ENCODE peak calls at places on chromosomes 13 and 19, in six cellular contexts. L, M, U, W, J and F are unnamed samples.

GRCh38 chr19:46718157-46718933 is 1.4 kb upstream of the PRKD2 start:
- DNase-seq in L (peak), M (no peak), U (no peak), W (no peak), J (no peak), F (peak)

GRCh38 chr19:11152318-11153062 is 3.1 kb downstream of the SPC24 start:
- DNase-seq in L (peak), M (no peak), U (peak), W (no peak), J (no peak), F (no peak)

GRCh38 chr13:32086791-32087441 is 55.3 kb downstream of the FRY start:
- DNase-seq in L (no peak), M (no peak), U (no peak), W (no peak), J (no peak), F (no peak)

GRCh38 chr13:94303644-94304174 is 175.8 kb downstream of the DCT start:
- DNase-seq in L (no peak), M (no peak), U (no peak), W (no peak), J (peak), F (no peak)

GRCh38 chr13:51113969-51114368 is 2.9 kb upstream of the C13orf42 start:
- DNase-seq in L (no peak), M (no peak), U (no peak), W (no peak), J (no peak), F (no peak)

GRCh38 chr13:75935805-75936204 is 299.7 kb downstream of the LMO7 start:
- DNase-seq in L (no peak), M (no peak), U (no peak), W (no peak), J (no peak), F (no peak)

GRCh38 chr19:13861714-13862531 is 15.0 kb upstream of the NANOS3 start:
- DNase-seq in L (peak), M (peak), U (peak), W (peak), J (peak), F (peak)

GRCh38 chr13:43838909-43839308 is 40.6 kb downstream of the CCDC122 start:
- DNase-seq in L (no peak), M (no peak), U (peak), W (no peak), J (no peak), F (no peak)

GRCh38 chr13:48241651-48242050 is 8.6 kb downstream of the ITM2B start:
- DNase-seq in L (no peak), M (no peak), U (no peak), W (no peak), J (no peak), F (no peak)

GRCh38 chr19:47723573-47723923 is 10.3 kb downstream of the EHD2 start:
- DNase-seq in L (peak), M (no peak), U (peak), W (no peak), J (peak), F (no peak)

GRCh38 chr19:5343848-5344247 is 3.2 kb upstream of the PTPRS start:
- DNase-seq in L (no peak), M (no peak), U (peak), W (no peak), J (peak), F (no peak)

GRCh38 chr13:31240921-31241320 is 41.1 kb downstream of the B3GLCT start:
- DNase-seq in L (no peak), M (no peak), U (no peak), W (no peak), J (no peak), F (no peak)

GRCh38 chr13:97621025-97621424 is 187.1 kb downstream of the RAP2A start:
- DNase-seq in L (no peak), M (no peak), U (no peak), W (no peak), J (no peak), F (no peak)

GRCh38 chr19:30674656-30675055 is 302.5 kb downstream of the ZNF536 start:
- DNase-seq in L (no peak), M (no peak), U (no peak), W (no peak), J (no peak), F (no peak)

GRCh38 chr19:16143399-16144215 is at the start of gene HSH2D:
- DNase-seq in L (no peak), M (no peak), U (no peak), W (no peak), J (peak), F (peak)

GRCh38 chr19:43747557-43748204 is 7.1 kb downstream of the SMG9 start:
- DNase-seq in L (no peak), M (no peak), U (no peak), W (no peak), J (no peak), F (peak)

GRCh38 chr13:97810152-97810551 is 143.3 kb upstream of the IPO5 start:
- DNase-seq in L (peak), M (no peak), U (peak), W (peak), J (peak), F (no peak)

GRCh38 chr13:96762876-96763275 is 231.4 kb downstream of the OXGR1 start:
- DNase-seq in L (no peak), M (no peak), U (no peak), W (no peak), J (no peak), F (no peak)

GRCh38 chr13:49927755-49928154 is 8.4 kb downstream of the SPRYD7 start:
- DNase-seq in L (no peak), M (no peak), U (peak), W (no peak), J (no peak), F (no peak)

DNA sequence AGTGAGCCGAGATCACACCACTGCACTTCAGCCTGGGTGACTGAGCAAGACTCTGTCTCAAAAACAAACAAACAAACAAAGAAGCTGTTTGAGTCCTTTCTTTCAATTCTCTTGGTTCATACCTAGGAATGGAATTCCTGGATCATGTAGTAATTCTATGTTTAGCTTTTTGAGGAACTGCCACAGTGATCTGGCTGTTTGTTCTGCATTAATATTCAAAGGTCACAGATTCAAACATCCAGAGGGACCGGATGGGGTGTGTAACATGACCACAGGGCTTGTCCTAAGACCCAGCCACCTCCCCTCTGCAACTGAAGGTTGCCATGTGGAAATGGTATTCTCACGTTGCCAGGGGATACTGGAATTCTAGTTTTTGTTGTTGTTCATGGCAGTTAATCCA is 10.2 kb downstream of the COLGALT1 start:
- DNase-seq in L (peak), M (no peak), U (peak), W (no peak), J (no peak), F (no peak)
- TF ChIP-seq SMC3 in L (no peak), M (no peak), U (no peak), W (no peak), J (no peak), F (no peak)

DNA sequence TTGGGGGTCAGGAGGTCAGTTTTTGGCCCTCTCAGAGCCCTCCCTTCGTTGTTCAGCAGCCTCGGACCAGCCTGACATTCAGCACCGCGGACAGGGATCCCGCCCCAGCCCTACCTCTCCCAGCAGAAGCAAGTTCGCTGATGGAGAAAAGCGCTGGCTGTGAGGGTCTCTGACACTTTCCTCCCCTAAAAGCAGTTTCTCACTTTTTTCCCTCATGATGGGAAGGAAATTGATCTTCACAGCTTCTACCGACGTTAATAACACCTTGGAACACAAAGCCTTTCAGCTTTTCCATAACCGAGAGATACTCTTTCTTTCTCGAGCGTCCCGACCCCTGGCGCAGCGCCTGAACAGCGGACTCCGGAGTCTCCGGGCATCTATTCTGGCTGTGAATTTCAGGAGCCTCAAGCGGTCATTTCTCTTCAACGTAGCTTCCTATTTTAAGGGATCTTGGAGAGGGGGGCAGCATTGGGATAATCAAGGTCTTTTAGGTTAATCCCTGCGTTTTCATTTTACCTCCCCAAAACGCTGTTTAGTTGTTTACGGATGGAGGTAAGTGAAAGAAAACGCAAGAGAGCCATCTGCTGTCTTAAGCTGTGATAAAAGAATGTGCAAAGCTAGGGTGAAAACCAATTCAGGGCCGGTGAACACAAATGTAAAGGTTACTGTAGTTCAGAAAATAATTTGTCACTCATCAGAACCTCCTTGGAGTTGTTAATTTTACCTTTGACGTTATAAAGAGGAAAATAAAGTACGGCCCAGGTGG is 467.2 kb downstream of the ITGBL1 start:
- DNase-seq in L (no peak), M (no peak), U (peak), W (peak), J (no peak), F (no peak)
- TF ChIP-seq SMC3 in L (no peak), M (no peak), U (no peak), W (no peak), J (no peak), F (no peak)

GRCh38 chr13:38620876-38621275 is 66.0 kb upstream of the FREM2 start:
- DNase-seq in L (no peak), M (no peak), U (no peak), W (no peak), J (no peak), F (no peak)

DNA sequence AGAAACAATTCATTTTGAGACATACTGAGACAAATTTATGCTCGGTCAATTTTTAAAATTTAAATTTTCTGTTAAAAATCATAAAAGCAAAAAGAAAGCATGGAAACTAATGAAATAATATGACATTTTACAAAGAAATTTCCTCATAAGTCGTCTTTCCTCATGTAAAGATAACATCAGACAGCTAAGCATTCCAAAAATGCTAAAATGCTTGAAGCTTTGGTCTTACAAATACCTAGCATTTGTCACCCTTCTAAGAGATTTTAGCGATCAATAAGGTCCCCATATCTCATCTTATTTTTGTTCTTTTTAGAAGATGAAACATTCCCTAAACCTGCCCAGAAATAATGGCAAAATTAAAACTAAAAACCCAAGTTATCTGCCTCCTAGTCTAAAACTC is 68.5 kb upstream of the FREM2 start:
- DNase-seq in L (no peak), M (no peak), U (no peak), W (no peak), J (no peak), F (no peak)
- TF ChIP-seq SMC3 in L (no peak), M (no peak), U (no peak), W (no peak), J (no peak), F (no peak)

GRCh38 chr13:110182003-110182402 is 125.0 kb downstream of the COL4A1 start:
- DNase-seq in L (no peak), M (no peak), U (no peak), W (no peak), J (no peak), F (no peak)

GRCh38 chr13:110185696-110186095 is 121.3 kb downstream of the COL4A1 start:
- DNase-seq in L (no peak), M (no peak), U (peak), W (no peak), J (no peak), F (no peak)

GRCh38 chr13:110182461-110182860 is 124.5 kb downstream of the COL4A1 start:
- DNase-seq in L (no peak), M (no peak), U (no peak), W (no peak), J (no peak), F (no peak)

GRCh38 chr13:110186221-110186838 is 120.6 kb downstream of the COL4A1 start:
- DNase-seq in L (no peak), M (no peak), U (no peak), W (no peak), J (no peak), F (no peak)

GRCh38 chr13:110183925-110184324 is 123.0 kb downstream of the COL4A1 start:
- DNase-seq in L (no peak), M (no peak), U (peak), W (peak), J (no peak), F (no peak)
- TF ChIP-seq SMC3 in L (no peak), M (no peak), U (no peak), W (no peak), J (no peak), F (no peak)

DNA sequence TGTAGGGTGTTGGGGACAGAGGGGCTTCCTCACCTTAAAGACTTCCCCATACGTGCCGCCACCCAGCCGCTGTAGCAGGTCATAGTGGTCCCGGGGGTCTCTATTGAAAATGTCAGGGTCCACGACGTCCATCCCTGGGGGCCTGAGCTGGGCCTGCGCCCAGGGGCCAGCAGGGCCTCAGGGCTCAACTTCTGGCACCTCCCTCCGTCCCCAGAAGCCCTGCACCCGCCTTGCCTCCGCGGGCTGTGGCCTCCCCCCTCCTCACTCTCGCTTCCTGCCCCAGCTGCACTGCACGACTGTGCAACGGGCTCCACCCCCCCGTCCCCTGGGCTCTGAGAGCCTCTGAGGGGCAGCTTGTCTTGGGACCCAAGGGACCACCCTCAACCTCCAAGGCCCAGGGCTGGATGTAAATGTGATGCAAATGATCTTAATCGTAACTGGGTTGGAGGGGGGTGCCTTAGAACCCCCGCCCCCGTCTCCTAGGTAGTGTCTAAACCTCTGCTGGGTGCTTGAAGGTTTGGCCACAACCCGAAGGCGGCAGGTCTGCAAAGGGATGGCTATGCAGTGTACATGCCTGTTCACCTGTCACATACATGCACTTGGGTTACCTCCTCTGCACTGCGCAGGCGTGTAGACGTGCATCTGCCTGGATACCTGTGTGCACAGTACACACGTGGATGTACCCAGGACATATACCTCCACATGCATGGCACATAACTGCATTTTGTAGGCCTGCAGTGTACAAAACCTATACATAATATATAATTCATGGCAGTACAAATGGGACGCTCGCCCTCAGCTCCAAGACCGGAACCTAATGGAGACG is at the start of gene MAP4K1:
- DNase-seq in L (no peak), M (no peak), U (no peak), W (no peak), J (no peak), F (peak)
- TF ChIP-seq SMC3 in L (no peak), M (no peak), U (no peak), W (no peak), J (no peak), F (no peak)